ENCODE peak calls at places on chromosomes 1 and 21, in five cellular contexts. Y is AG04450, I is astrocyte of the cerebellum, O is heart right ventricle, V is GM12878. H is an unnamed sample.

GRCh38 chr1:56676571-56677035 is 31.5 kb downstream of the PRKAA2 start:
- DNase-seq in Y (peak), V (no peak), O (no peak), I (peak), H (peak)

GRCh38 chr1:152110860-152111514 is 4.3 kb downstream of the TCHH start:
- DNase-seq in Y (no peak), V (no peak), I (no peak), O (peak), H (no peak)

GRCh38 chr1:94000531-94001282 is 91.5 kb upstream of the GCLM start:
- DNase-seq in O (no peak), Y (no peak), I (no peak), V (no peak), H (no peak)

GRCh38 chr1:33163621-33164071 is 18.2 kb downstream of the TRIM62 start:
- DNase-seq in Y (peak), O (no peak), V (no peak), I (peak), H (no peak)

GRCh38 chr1:201982923-201983805 is 716 bp downstream of the RNPEP start:
- DNase-seq in O (peak), Y (peak), I (peak), V (no peak), H (no peak)

GRCh38 chr1:194931166-194931565 is 1677.1 kb downstream of the KCNT2 start:
- DNase-seq in V (no peak), O (no peak), I (no peak), Y (no peak), H (no peak)

GRCh38 chr1:226661965-226662364 is 77.1 kb downstream of the ITPKB start:
- DNase-seq in O (no peak), I (no peak), V (no peak), Y (no peak), H (no peak)

GRCh38 chr1:223143760-223144248 is 756 bp upstream of the TLR5 start:
- DNase-seq in O (peak), Y (no peak), V (peak), I (no peak), H (no peak)

GRCh38 chr1:187646536-187647128 is 817.9 kb downstream of the PLA2G4A start:
- DNase-seq in Y (no peak), O (no peak), I (no peak), V (no peak), H (no peak)

GRCh38 chr21:27164208-27165172 is 197.6 kb upstream of the ADAMTS5 start:
- DNase-seq in Y (no peak), I (no peak), O (no peak), V (no peak), H (no peak)

GRCh38 chr1:118947790-118948189 is 40.4 kb downstream of the TBX15 start:
- DNase-seq in Y (no peak), I (no peak), O (no peak), V (no peak), H (peak)

GRCh38 chr21:39593522-39593921 is 19.2 kb upstream of the B3GALT5 start:
- DNase-seq in V (no peak), I (no peak), O (no peak), Y (no peak), H (no peak)

GRCh38 chr21:31318971-31319370 is 25.1 kb downstream of the TIAM1 start:
- DNase-seq in I (no peak), Y (no peak), V (no peak), O (no peak), H (no peak)

GRCh38 chr1:22680736-22681135 is 27.7 kb downstream of the C1QB start:
- DNase-seq in O (no peak), Y (no peak), V (no peak), I (no peak), H (no peak)

GRCh38 chr1:52920791-52921291 is 699 bp downstream of the ECHDC2 start:
- DNase-seq in V (no peak), Y (no peak), I (no peak), O (peak), H (no peak)

GRCh38 chr1:244191581-244191980 is 140.5 kb downstream of the ZBTB18 start:
- DNase-seq in V (no peak), Y (no peak), O (no peak), I (no peak), H (no peak)

DNA sequence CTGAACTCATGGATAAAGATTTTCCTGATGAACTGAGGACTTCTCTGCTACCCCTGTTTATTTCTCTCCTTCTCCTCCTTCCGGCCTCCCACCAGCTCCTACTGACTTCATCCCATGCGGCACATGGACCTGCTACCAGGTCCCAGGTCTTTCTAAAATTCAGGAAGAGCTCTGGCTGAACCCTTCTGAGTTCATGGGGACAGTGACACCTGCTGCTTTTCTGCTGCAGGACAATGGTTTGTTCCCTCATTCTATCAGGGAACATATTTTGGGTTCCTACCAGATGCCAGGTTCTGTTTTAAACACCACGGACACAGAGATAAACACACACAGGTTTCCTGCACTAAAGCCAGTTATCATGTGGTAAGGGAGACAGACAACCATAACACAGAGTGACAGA is 114.1 kb upstream of the RAB4A start:
- DNase-seq in I (no peak), O (no peak), V (no peak), Y (no peak), H (no peak)
- TF ChIP-seq CTCF in I (no peak), O (peak), V (no peak), Y (peak), H (no peak)

GRCh38 chr1:54370287-54371003 is 35.7 kb downstream of the SSBP3 start:
- DNase-seq in I (no peak), V (no peak), O (no peak), Y (no peak), H (no peak)
- TF ChIP-seq CTCF in I (no peak), V (no peak), O (no peak), Y (no peak), H (no peak)

DNA sequence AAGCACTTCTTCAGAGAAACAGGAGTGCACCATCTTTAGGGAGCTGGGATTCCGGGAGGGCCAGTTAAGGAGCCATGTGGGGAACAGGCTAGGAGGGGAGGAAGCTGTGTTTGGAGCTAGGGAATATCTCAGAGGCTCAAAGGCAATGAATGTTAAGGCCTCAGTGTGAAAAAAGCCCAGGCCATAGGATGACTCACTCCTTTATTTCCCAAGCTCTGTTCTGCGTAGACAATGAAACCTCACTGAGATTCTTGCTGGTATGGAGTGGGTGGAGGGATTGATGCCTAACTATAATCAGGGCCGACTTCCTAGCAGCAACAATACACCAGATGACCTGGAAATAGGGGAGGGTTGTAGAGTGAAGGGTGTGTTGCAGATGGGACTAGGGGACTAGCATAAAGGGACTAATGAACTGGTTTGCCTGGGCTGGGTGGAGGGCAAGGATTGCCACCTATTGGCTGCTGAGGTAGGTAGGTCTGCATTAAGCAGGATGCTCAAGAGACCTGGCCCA is 2.1 kb downstream of the GNAT2 start:
- DNase-seq in Y (peak), V (no peak), O (no peak), I (peak), H (peak)
- TF ChIP-seq CTCF in Y (no peak), V (no peak), O (no peak), I (no peak), H (no peak)

DNA sequence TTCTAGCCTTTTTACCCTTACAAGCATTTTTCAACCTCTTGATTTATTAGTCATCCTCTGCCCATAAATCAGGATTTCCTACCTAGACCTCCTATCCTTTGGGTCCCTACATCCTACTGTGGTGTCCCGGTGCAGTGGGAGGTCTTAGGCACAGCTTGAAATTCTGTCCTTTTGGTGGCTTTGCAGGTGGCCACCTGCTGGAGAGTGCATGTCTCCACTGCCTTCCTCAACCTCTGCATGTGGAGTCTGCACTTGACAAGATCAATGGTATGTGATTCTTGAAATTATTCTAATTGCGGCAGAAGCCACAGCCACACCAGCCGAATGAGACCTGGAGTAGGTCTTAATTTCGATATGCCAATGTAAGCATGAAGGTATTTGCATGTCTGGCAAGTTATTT is 11.4 kb upstream of the KCNA3 start:
- DNase-seq in O (no peak), V (no peak), I (no peak), Y (no peak), H (no peak)
- TF ChIP-seq CTCF in O (peak), V (peak), I (no peak), Y (no peak), H (no peak)

GRCh38 chr1:20980051-20980450 is 192.9 kb upstream of the HP1BP3 start:
- DNase-seq in O (no peak), I (no peak), Y (peak), V (no peak), H (no peak)

GRCh38 chr1:20978413-20978812 is 191.3 kb upstream of the HP1BP3 start:
- DNase-seq in O (no peak), I (no peak), V (no peak), Y (no peak), H (no peak)

GRCh38 chr1:20983297-20983889 is 193.3 kb downstream of the EIF4G3 start:
- DNase-seq in V (no peak), O (no peak), I (no peak), Y (no peak), H (no peak)

GRCh38 chr1:20981903-20982695 is 194.6 kb downstream of the EIF4G3 start:
- DNase-seq in O (no peak), V (no peak), I (peak), Y (no peak), H (no peak)
- TF ChIP-seq CTCF in O (peak), V (peak), I (peak), Y (peak), H (peak)

DNA sequence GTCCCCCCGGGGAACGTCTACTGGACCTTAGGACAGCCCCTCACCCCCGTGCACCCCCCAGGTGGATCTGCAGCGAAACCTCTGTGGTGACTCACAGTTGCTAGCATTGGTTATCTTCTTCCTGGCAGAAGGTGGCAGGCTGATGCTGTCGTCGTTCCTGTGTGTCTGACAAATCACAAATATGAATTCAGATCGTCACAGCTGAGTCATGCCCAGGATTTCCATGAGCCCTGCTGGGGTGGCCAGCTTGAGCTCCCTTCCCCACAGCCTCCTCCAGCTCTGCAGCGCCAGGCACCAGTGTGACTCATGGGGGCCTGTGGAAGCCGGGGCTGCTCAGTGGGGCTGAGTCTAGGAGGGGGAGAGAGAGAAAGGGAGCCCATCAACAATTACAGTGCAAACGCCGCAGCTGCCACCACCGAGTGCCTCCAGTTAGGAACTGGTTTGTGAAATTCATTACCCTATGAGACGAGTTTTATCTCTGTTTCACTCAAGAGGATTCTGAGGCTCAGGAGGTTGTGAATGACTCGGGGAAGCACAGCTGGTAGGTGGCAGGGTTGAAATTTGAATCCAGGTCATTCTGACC is 197.9 kb downstream of the DYRK1A start:
- DNase-seq in V (peak), O (peak), Y (peak), I (peak), H (peak)
- TF ChIP-seq CTCF in V (no peak), O (peak), Y (no peak), I (no peak), H (no peak)

GRCh38 chr1:160118928-160119327 is 3.4 kb downstream of the ATP1A2 start:
- DNase-seq in V (no peak), I (no peak), O (no peak), Y (no peak), H (no peak)
- TF ChIP-seq CTCF in V (no peak), I (no peak), O (no peak), Y (no peak), H (no peak)

GRCh38 chr1:27341525-27342252 is at the start of gene SYTL1:
- DNase-seq in V (no peak), O (no peak), Y (no peak), I (peak), H (no peak)

GRCh38 chr1:27342391-27342777 is 562 bp downstream of the SYTL1 start:
- DNase-seq in O (no peak), V (no peak), I (no peak), Y (no peak), H (no peak)

GRCh38 chr1:27342778-27343638 is 1.2 kb downstream of the SYTL1 start:
- DNase-seq in Y (no peak), I (no peak), V (no peak), O (no peak), H (no peak)

GRCh38 chr1:27345272-27345671 is 3.5 kb downstream of the SYTL1 start:
- DNase-seq in O (no peak), V (no peak), Y (no peak), I (no peak), H (no peak)

GRCh38 chr1:27343639-27344025 is 1.8 kb downstream of the SYTL1 start:
- DNase-seq in O (no peak), V (no peak), Y (no peak), I (no peak), H (no peak)
- TF ChIP-seq CTCF in O (no peak), V (no peak), Y (no peak), I (no peak), H (no peak)

DNA sequence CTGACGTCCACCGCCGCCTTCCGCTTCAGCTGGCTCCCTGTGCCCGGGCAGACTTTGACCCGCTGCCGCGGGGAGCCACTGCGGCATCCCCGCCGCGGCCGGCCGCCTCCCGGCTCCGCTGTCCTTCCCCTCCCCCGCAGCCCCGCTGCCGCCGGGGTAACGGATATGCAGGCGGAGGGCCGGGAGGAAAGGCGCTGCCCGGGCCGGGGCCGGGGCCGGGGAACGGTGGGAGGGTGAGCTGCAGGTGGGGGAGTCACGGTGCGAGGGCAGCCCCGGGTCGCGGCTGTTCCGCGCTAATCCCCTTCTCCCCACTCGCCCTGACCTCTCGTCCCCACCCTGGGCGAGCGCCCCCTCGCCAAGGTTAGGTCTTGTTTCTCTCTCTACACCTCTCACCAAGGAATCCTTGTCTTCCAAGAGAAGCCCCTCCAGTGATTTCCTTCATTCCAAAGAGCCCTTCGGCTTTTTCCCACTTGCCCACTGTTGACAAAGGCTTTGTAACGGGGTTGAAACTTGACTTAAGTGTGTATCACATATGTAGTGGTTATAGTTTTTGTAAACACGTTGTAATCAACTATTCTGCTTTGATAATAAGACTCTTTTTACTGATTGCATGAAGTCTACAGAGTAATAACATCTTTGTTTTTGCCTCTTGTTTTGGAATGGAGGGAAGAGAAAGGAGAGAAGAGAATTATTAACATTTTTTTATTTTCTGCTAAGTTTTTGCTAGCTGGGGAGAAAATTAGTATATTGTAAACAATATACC is 685 bp downstream of the XPR1 start:
- DNase-seq in O (peak), Y (no peak), I (no peak), V (no peak), H (no peak)
- TF ChIP-seq CTCF in O (no peak), Y (peak), I (peak), V (peak), H (peak)

DNA sequence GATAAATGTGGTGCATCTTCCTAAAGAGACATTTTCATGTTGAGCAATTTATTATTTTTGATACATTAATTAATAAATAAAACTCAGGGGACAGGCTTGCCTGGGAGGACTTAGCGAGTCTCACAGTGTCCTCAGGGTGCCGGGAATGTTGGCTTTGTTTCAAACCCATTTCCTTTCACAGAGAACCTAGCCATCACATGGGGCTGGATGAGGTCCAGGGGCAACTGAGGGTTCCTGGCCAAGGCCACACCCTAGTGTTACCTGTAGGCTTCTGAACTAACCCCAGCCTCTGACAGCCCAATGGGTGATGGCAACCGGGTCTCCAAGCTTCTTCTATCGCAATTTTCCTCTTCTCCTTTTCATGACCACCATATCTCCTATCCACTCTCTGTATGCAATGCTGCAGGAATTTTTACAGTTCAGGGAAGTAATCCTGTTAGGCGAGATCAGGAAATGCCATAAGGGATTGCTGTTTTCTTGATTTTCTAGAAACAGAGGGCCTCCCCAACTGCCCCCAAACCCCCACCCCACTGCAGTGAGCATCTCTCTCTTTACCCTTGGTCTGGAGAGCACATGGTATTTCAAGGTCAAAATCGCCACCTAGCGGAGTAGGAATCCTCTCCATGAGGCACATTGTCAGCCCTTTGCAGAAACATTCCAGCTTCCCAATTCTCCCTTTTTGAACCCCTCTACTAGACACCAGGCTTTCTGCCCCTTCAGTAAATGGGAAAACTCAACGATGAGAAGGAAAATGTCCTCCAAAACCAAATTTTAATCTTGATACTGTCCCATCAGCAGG is 22.1 kb upstream of the SMYD3 start:
- DNase-seq in O (no peak), V (no peak), I (no peak), Y (no peak), H (no peak)
- TF ChIP-seq CTCF in O (no peak), V (no peak), I (no peak), Y (no peak), H (no peak)